ENCODE peak calls at places on chromosomes 5 and 9, in five cellular contexts. One of them, this sample, is unnamed.

GRCh38 chr9:123761905-123762605 is 167.9 kb downstream of the DENND1A start:
- DNase-seq in fibroblast of pulmonary artery: peak; percentile 25
- DNase-seq in stomach: no peak
- DNase-seq in cardiac muscle cell: peak; percentile 22
- DNase-seq in coronary artery: no peak
- DNase-seq in this sample: no peak

GRCh38 chr5:133295520-133295919 is 243.7 kb downstream of the HSPA4 start:
- DNase-seq in fibroblast of pulmonary artery: peak; percentile 9
- DNase-seq in stomach: no peak
- DNase-seq in cardiac muscle cell: peak; percentile 11
- DNase-seq in coronary artery: no peak
- DNase-seq in this sample: no peak

GRCh38 chr5:38468202-38468656 is 88.2 kb downstream of the LIFR start:
- DNase-seq in fibroblast of pulmonary artery: peak; percentile 90
- DNase-seq in stomach: no peak
- DNase-seq in cardiac muscle cell: peak; percentile 90
- DNase-seq in coronary artery: peak; percentile 88
- DNase-seq in this sample: peak; percentile 92

GRCh38 chr5:88743231-88743879 is 139.6 kb downstream of the MEF2C start:
- DNase-seq in fibroblast of pulmonary artery: peak; percentile 30
- DNase-seq in stomach: no peak
- DNase-seq in cardiac muscle cell: peak; percentile 21
- DNase-seq in coronary artery: no peak
- DNase-seq in this sample: no peak

GRCh38 chr9:114492991-114493390 is 12.3 kb downstream of the WHRN start:
- DNase-seq in fibroblast of pulmonary artery: no peak
- DNase-seq in stomach: no peak
- DNase-seq in cardiac muscle cell: no peak
- DNase-seq in coronary artery: no peak
- DNase-seq in this sample: no peak

GRCh38 chr9:14400658-14400995 is 86.7 kb upstream of the NFIB start:
- DNase-seq in fibroblast of pulmonary artery: peak; percentile 98
- DNase-seq in stomach: peak; percentile 31
- DNase-seq in cardiac muscle cell: peak; percentile 96
- DNase-seq in coronary artery: peak; percentile 81
- DNase-seq in this sample: peak; percentile 82

GRCh38 chr5:9059920-9060691 is 485.8 kb downstream of the SEMA5A start:
- DNase-seq in fibroblast of pulmonary artery: peak; percentile 89
- DNase-seq in stomach: no peak
- DNase-seq in cardiac muscle cell: peak; percentile 76
- DNase-seq in coronary artery: no peak
- DNase-seq in this sample: peak; percentile 94

GRCh38 chr5:139960723-139961383 is 82.2 kb downstream of the NRG2 start:
- DNase-seq in fibroblast of pulmonary artery: no peak
- DNase-seq in stomach: no peak
- DNase-seq in cardiac muscle cell: no peak
- DNase-seq in coronary artery: peak; percentile 26
- DNase-seq in this sample: no peak

GRCh38 chr5:138605254-138605972 is 30.2 kb upstream of the HSPA9 start:
- DNase-seq in fibroblast of pulmonary artery: peak; percentile 55
- DNase-seq in stomach: no peak
- DNase-seq in cardiac muscle cell: peak; percentile 45
- DNase-seq in coronary artery: no peak
- DNase-seq in this sample: no peak

GRCh38 chr5:192691-192969 is 1.3 kb downstream of the LRRC14B start:
- DNase-seq in fibroblast of pulmonary artery: no peak
- DNase-seq in stomach: no peak
- DNase-seq in cardiac muscle cell: no peak
- DNase-seq in coronary artery: no peak
- DNase-seq in this sample: no peak

GRCh38 chr5:179836225-179837019 is 15.7 kb downstream of the SQSTM1 start:
- DNase-seq in fibroblast of pulmonary artery: no peak
- DNase-seq in stomach: no peak
- DNase-seq in cardiac muscle cell: no peak
- DNase-seq in coronary artery: no peak
- DNase-seq in this sample: peak; percentile 51

GRCh38 chr9:117555964-117556629 is 141.2 kb upstream of the ASTN2 start:
- DNase-seq in fibroblast of pulmonary artery: peak; percentile 2
- DNase-seq in stomach: peak; percentile 78
- DNase-seq in cardiac muscle cell: peak; percentile 22
- DNase-seq in coronary artery: no peak
- DNase-seq in this sample: peak; percentile 1

GRCh38 chr9:124855944-124856773 is 2.9 kb downstream of the WDR38 start:
- DNase-seq in fibroblast of pulmonary artery: no peak
- DNase-seq in stomach: no peak
- DNase-seq in cardiac muscle cell: peak; percentile 36
- DNase-seq in coronary artery: peak; percentile 72
- DNase-seq in this sample: no peak

GRCh38 chr5:2272039-2272438 is 389.3 kb upstream of the IRX4 start:
- DNase-seq in fibroblast of pulmonary artery: no peak
- DNase-seq in stomach: no peak
- DNase-seq in cardiac muscle cell: no peak
- DNase-seq in coronary artery: no peak
- DNase-seq in this sample: no peak

GRCh38 chr5:171537463-171537862 is 118.0 kb downstream of the FGF18 start:
- DNase-seq in fibroblast of pulmonary artery: no peak
- DNase-seq in stomach: no peak
- DNase-seq in cardiac muscle cell: no peak
- DNase-seq in coronary artery: no peak
- DNase-seq in this sample: peak; percentile 12

GRCh38 chr5:73451218-73452130 is 2.9 kb upstream of the FOXD1 start:
- DNase-seq in fibroblast of pulmonary artery: peak; percentile 59
- DNase-seq in stomach: peak; percentile 69
- DNase-seq in cardiac muscle cell: peak; percentile 62
- DNase-seq in coronary artery: no peak
- DNase-seq in this sample: peak; percentile 69

GRCh38 chr5:127369772-127370171 is 79.2 kb downstream of the MEGF10 start:
- DNase-seq in fibroblast of pulmonary artery: no peak
- DNase-seq in stomach: no peak
- DNase-seq in cardiac muscle cell: no peak
- DNase-seq in coronary artery: no peak
- DNase-seq in this sample: peak; percentile 26

GRCh38 chr5:2797160-2797559 is 45.7 kb upstream of the IRX2 start:
- DNase-seq in fibroblast of pulmonary artery: no peak
- DNase-seq in stomach: no peak
- DNase-seq in cardiac muscle cell: no peak
- DNase-seq in coronary artery: no peak
- DNase-seq in this sample: no peak

GRCh38 chr5:111117149-111117548 is 25.0 kb downstream of the WDR36 start:
- DNase-seq in fibroblast of pulmonary artery: no peak
- DNase-seq in stomach: no peak
- DNase-seq in cardiac muscle cell: no peak
- DNase-seq in coronary artery: no peak
- DNase-seq in this sample: no peak

GRCh38 chr5:120464627-120465280 is 654 bp downstream of the PRR16 start:
- DNase-seq in fibroblast of pulmonary artery: no peak
- DNase-seq in stomach: peak; percentile 25
- DNase-seq in cardiac muscle cell: peak; percentile 62
- DNase-seq in coronary artery: no peak
- DNase-seq in this sample: peak; percentile 63

GRCh38 chr5:2857837-2858236 is 106.4 kb upstream of the IRX2 start:
- DNase-seq in fibroblast of pulmonary artery: no peak
- DNase-seq in stomach: no peak
- DNase-seq in cardiac muscle cell: no peak
- DNase-seq in coronary artery: no peak
- DNase-seq in this sample: no peak

GRCh38 chr9:130465383-130466096 is 20.8 kb downstream of the ASS1 start:
- DNase-seq in fibroblast of pulmonary artery: no peak
- DNase-seq in stomach: no peak
- DNase-seq in cardiac muscle cell: no peak
- DNase-seq in coronary artery: no peak
- DNase-seq in this sample: no peak

GRCh38 chr5:34749431-34749872 is 89.5 kb upstream of the TTC23L start:
- DNase-seq in fibroblast of pulmonary artery: peak; percentile 68
- DNase-seq in stomach: no peak
- DNase-seq in cardiac muscle cell: peak; percentile 66
- DNase-seq in coronary artery: no peak
- DNase-seq in this sample: peak; percentile 85

GRCh38 chr9:30673132-30673531 is 1711.3 kb upstream of the ACO1 start:
- DNase-seq in fibroblast of pulmonary artery: no peak
- DNase-seq in stomach: no peak
- DNase-seq in cardiac muscle cell: no peak
- DNase-seq in coronary artery: no peak
- DNase-seq in this sample: peak; percentile 31

GRCh38 chr5:122844136-122844915 is 1.1 kb upstream of the SNX24 start:
- DNase-seq in fibroblast of pulmonary artery: no peak
- DNase-seq in stomach: peak; percentile 52
- DNase-seq in cardiac muscle cell: peak; percentile 12
- DNase-seq in coronary artery: no peak
- DNase-seq in this sample: no peak

GRCh38 chr5:56025303-56025885 is 30.6 kb upstream of the IL6ST start:
- DNase-seq in fibroblast of pulmonary artery: no peak
- DNase-seq in stomach: no peak
- DNase-seq in cardiac muscle cell: no peak
- DNase-seq in coronary artery: no peak
- DNase-seq in this sample: no peak

GRCh38 chr5:104062495-104063377 is 500.1 kb upstream of the NUDT12 start:
- DNase-seq in fibroblast of pulmonary artery: no peak
- DNase-seq in stomach: no peak
- DNase-seq in cardiac muscle cell: no peak
- DNase-seq in coronary artery: no peak
- DNase-seq in this sample: no peak

GRCh38 chr9:8012986-8013385 is 213.4 kb upstream of the DMAC1 start:
- DNase-seq in fibroblast of pulmonary artery: no peak
- DNase-seq in stomach: no peak
- DNase-seq in cardiac muscle cell: no peak
- DNase-seq in coronary artery: no peak
- DNase-seq in this sample: no peak

GRCh38 chr5:39713224-39713911 is 288.6 kb upstream of the DAB2 start:
- DNase-seq in fibroblast of pulmonary artery: peak; percentile 64
- DNase-seq in stomach: no peak
- DNase-seq in cardiac muscle cell: peak; percentile 48
- DNase-seq in coronary artery: no peak
- DNase-seq in this sample: no peak

GRCh38 chr9:127741831-127742434 is 6.8 kb upstream of the TOR2A start:
- DNase-seq in fibroblast of pulmonary artery: no peak
- DNase-seq in stomach: peak; percentile 62
- DNase-seq in cardiac muscle cell: no peak
- DNase-seq in coronary artery: no peak
- DNase-seq in this sample: peak; percentile 37

GRCh38 chr5:91269198-91269597 is 113.9 kb downstream of the ARRDC3 start:
- DNase-seq in fibroblast of pulmonary artery: no peak
- DNase-seq in stomach: no peak
- DNase-seq in cardiac muscle cell: peak; percentile 43
- DNase-seq in coronary artery: no peak
- DNase-seq in this sample: no peak

GRCh38 chr5:90158131-90158530 is 251.4 kb downstream of the CETN3 start:
- DNase-seq in fibroblast of pulmonary artery: no peak
- DNase-seq in stomach: no peak
- DNase-seq in cardiac muscle cell: no peak
- DNase-seq in coronary artery: no peak
- DNase-seq in this sample: no peak

GRCh38 chr9:112546149-112547012 is 59.8 kb downstream of the KIAA1958 start:
- DNase-seq in fibroblast of pulmonary artery: peak; percentile 29
- DNase-seq in stomach: no peak
- DNase-seq in cardiac muscle cell: peak; percentile 22
- DNase-seq in coronary artery: no peak
- DNase-seq in this sample: peak; percentile 50

GRCh38 chr9:117403403-117403811 is 11.4 kb downstream of the ASTN2 start:
- DNase-seq in fibroblast of pulmonary artery: no peak
- DNase-seq in stomach: no peak
- DNase-seq in cardiac muscle cell: no peak
- DNase-seq in coronary artery: no peak
- DNase-seq in this sample: no peak

GRCh38 chr9:136645903-136646754 is 16.6 kb upstream of the EGFL7 start:
- DNase-seq in fibroblast of pulmonary artery: peak; percentile 69
- DNase-seq in stomach: peak; percentile 64
- DNase-seq in cardiac muscle cell: peak; percentile 76
- DNase-seq in coronary artery: no peak
- DNase-seq in this sample: no peak

GRCh38 chr9:14286121-14286520 is 27.8 kb downstream of the NFIB start:
- DNase-seq in fibroblast of pulmonary artery: no peak
- DNase-seq in stomach: no peak
- DNase-seq in cardiac muscle cell: no peak
- DNase-seq in coronary artery: no peak
- DNase-seq in this sample: no peak

DNA sequence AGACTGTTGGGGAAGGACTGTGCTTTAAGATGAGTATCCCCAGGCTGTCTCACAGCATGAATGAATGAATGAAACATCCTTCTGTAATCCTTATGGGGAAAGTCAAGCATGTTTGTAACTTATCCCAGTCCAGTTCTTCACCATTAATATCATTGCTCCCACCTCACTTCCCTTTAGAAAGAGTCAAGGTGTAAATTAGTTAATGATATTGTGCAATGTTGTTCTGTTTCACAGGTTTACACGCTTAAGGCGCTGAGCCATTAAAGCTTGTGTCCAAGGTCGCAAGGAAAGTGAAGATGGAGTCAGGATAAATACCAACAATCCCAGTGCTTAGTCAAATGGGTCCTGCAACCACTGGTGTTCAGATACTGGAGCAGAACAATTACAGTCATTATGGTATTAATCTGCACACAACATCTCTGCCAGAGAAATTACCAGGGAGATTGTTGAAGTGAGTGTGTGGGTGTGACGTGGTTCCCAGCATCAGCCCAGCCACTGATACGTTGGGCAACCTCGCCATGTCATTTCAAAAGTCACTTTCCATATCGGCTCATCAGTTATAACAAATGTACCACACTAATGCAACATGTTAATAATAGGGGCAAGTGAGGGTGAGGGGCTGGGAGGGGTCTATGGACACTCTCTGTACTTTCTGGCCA is 1.5 kb upstream of the MYO10 start:
- DNase-seq in fibroblast of pulmonary artery: no peak
- DNase-seq in stomach: no peak
- DNase-seq in cardiac muscle cell: no peak
- DNase-seq in coronary artery: no peak
- DNase-seq in this sample: no peak
- H3K4me3 ChIP-seq in fibroblast of pulmonary artery: no peak overlapping the region
- H3K4me3 ChIP-seq in stomach: no peak overlapping the region
- H3K4me3 ChIP-seq in cardiac muscle cell: no peak overlapping the region
- H3K4me3 ChIP-seq in coronary artery: no peak overlapping the region
- H3K4me3 ChIP-seq in this sample: no peak overlapping the region

GRCh38 chr9:10272830-10273229 is 340.0 kb downstream of the PTPRD start:
- DNase-seq in fibroblast of pulmonary artery: no peak
- DNase-seq in stomach: no peak
- DNase-seq in cardiac muscle cell: no peak
- DNase-seq in coronary artery: no peak
- DNase-seq in this sample: no peak

GRCh38 chr9:10274156-10274555 is 338.6 kb downstream of the PTPRD start:
- DNase-seq in fibroblast of pulmonary artery: no peak
- DNase-seq in stomach: no peak
- DNase-seq in cardiac muscle cell: no peak
- DNase-seq in coronary artery: no peak
- DNase-seq in this sample: peak; percentile 16

GRCh38 chr9:10274983-10275382 is 337.8 kb downstream of the PTPRD start:
- DNase-seq in fibroblast of pulmonary artery: no peak
- DNase-seq in stomach: no peak
- DNase-seq in cardiac muscle cell: no peak
- DNase-seq in coronary artery: no peak
- DNase-seq in this sample: peak; percentile 26
- TF ChIP-seq CTCF in fibroblast of pulmonary artery: peak; percentile 1
- TF ChIP-seq CTCF in stomach: no peak
- TF ChIP-seq CTCF in cardiac muscle cell: no peak
- TF ChIP-seq CTCF in coronary artery: no peak
- TF ChIP-seq CTCF in this sample: peak; percentile 29

GRCh38 chr9:81318571-81318970 is 370.8 kb downstream of the TLE1 start:
- DNase-seq in fibroblast of pulmonary artery: peak; percentile 16
- DNase-seq in stomach: no peak
- DNase-seq in cardiac muscle cell: peak; percentile 11
- DNase-seq in coronary artery: no peak
- DNase-seq in this sample: peak; percentile 52
- H3K4me3 ChIP-seq in fibroblast of pulmonary artery: no peak overlapping the region
- H3K4me3 ChIP-seq in stomach: no peak overlapping the region
- H3K4me3 ChIP-seq in cardiac muscle cell: no peak overlapping the region
- H3K4me3 ChIP-seq in coronary artery: no peak overlapping the region
- H3K4me3 ChIP-seq in this sample: no peak overlapping the region

GRCh38 chr9:2727966-2728613 is 10.8 kb downstream of the KCNV2 start:
- DNase-seq in fibroblast of pulmonary artery: peak; percentile 85
- DNase-seq in stomach: no peak
- DNase-seq in cardiac muscle cell: peak; percentile 86
- DNase-seq in coronary artery: no peak
- DNase-seq in this sample: peak; percentile 63
- TF ChIP-seq CTCF in fibroblast of pulmonary artery: peak; percentile 91
- TF ChIP-seq CTCF in stomach: peak; percentile 39
- TF ChIP-seq CTCF in cardiac muscle cell: peak; percentile 85
- TF ChIP-seq CTCF in coronary artery: no peak
- TF ChIP-seq CTCF in this sample: peak; percentile 86